ENCODE peak calls at places on chromosome 15, in four cellular contexts. One of them, this sample, is unnamed.

GRCh38 chr15:82146990-82147461 is 101.2 kb upstream of the MEX3B start:
- DNase-seq in endothelial cell: no peak
- DNase-seq in stimulated activated naive B cell treated with anti-CD40 and anti-IgM and Interleukin-4, amounts not matched to agents 10 μg/mL and 1 μg/mL and 100 μg/mL, for 72 hours: no peak
- DNase-seq in ELF-1: no peak
- DNase-seq in this sample: no peak

GRCh38 chr15:69719527-69719926 is 266.9 kb downstream of the RPLP1 start:
- DNase-seq in endothelial cell: no peak
- DNase-seq in stimulated activated naive B cell treated with anti-CD40 and anti-IgM and Interleukin-4, amounts not matched to agents 10 μg/mL and 1 μg/mL and 100 μg/mL, for 72 hours: peak; percentile 13
- DNase-seq in ELF-1: no peak
- DNase-seq in this sample: peak; percentile 31

GRCh38 chr15:85785887-85786777 is 8.6 kb downstream of the KLHL25 start:
- DNase-seq in endothelial cell: no peak
- DNase-seq in stimulated activated naive B cell treated with anti-CD40 and anti-IgM and Interleukin-4, amounts not matched to agents 10 μg/mL and 1 μg/mL and 100 μg/mL, for 72 hours: no peak
- DNase-seq in ELF-1: no peak
- DNase-seq in this sample: no peak

GRCh38 chr15:89893027-89893426 is 767 bp downstream of the AP3S2 start:
- DNase-seq in endothelial cell: no peak
- DNase-seq in stimulated activated naive B cell treated with anti-CD40 and anti-IgM and Interleukin-4, amounts not matched to agents 10 μg/mL and 1 μg/mL and 100 μg/mL, for 72 hours: no peak
- DNase-seq in ELF-1: no peak
- DNase-seq in this sample: no peak

GRCh38 chr15:28944696-28945300 is 59.0 kb downstream of the APBA2 start:
- DNase-seq in endothelial cell: no peak
- DNase-seq in stimulated activated naive B cell treated with anti-CD40 and anti-IgM and Interleukin-4, amounts not matched to agents 10 μg/mL and 1 μg/mL and 100 μg/mL, for 72 hours: no peak
- DNase-seq in ELF-1: no peak
- DNase-seq in this sample: no peak

GRCh38 chr15:60324706-60325438 is 72.9 kb downstream of the ANXA2 start:
- DNase-seq in endothelial cell: no peak
- DNase-seq in stimulated activated naive B cell treated with anti-CD40 and anti-IgM and Interleukin-4, amounts not matched to agents 10 μg/mL and 1 μg/mL and 100 μg/mL, for 72 hours: no peak
- DNase-seq in ELF-1: no peak
- DNase-seq in this sample: no peak

GRCh38 chr15:38860253-38860652 is 295.6 kb upstream of the RASGRP1 start:
- DNase-seq in endothelial cell: no peak
- DNase-seq in stimulated activated naive B cell treated with anti-CD40 and anti-IgM and Interleukin-4, amounts not matched to agents 10 μg/mL and 1 μg/mL and 100 μg/mL, for 72 hours: no peak
- DNase-seq in ELF-1: no peak
- DNase-seq in this sample: no peak

GRCh38 chr15:74317820-74318375 is 49.5 kb downstream of the CYP11A1 start:
- DNase-seq in endothelial cell: peak; percentile 55
- DNase-seq in stimulated activated naive B cell treated with anti-CD40 and anti-IgM and Interleukin-4, amounts not matched to agents 10 μg/mL and 1 μg/mL and 100 μg/mL, for 72 hours: no peak
- DNase-seq in ELF-1: no peak
- DNase-seq in this sample: peak; percentile 83

GRCh38 chr15:88617790-88618189 is 3.4 kb upstream of the AEN start:
- DNase-seq in endothelial cell: no peak
- DNase-seq in stimulated activated naive B cell treated with anti-CD40 and anti-IgM and Interleukin-4, amounts not matched to agents 10 μg/mL and 1 μg/mL and 100 μg/mL, for 72 hours: no peak
- DNase-seq in ELF-1: no peak
- DNase-seq in this sample: no peak

GRCh38 chr15:69172854-69173253 is 12.4 kb downstream of the GLCE start:
- DNase-seq in endothelial cell: no peak
- DNase-seq in stimulated activated naive B cell treated with anti-CD40 and anti-IgM and Interleukin-4, amounts not matched to agents 10 μg/mL and 1 μg/mL and 100 μg/mL, for 72 hours: no peak
- DNase-seq in ELF-1: no peak
- DNase-seq in this sample: no peak

GRCh38 chr15:66698971-66699370 is 3.1 kb upstream of the SMAD6 start:
- DNase-seq in endothelial cell: no peak
- DNase-seq in stimulated activated naive B cell treated with anti-CD40 and anti-IgM and Interleukin-4, amounts not matched to agents 10 μg/mL and 1 μg/mL and 100 μg/mL, for 72 hours: no peak
- DNase-seq in ELF-1: no peak
- DNase-seq in this sample: no peak

GRCh38 chr15:71455878-71456277 is 340.6 kb downstream of the THSD4 start:
- DNase-seq in endothelial cell: no peak
- DNase-seq in stimulated activated naive B cell treated with anti-CD40 and anti-IgM and Interleukin-4, amounts not matched to agents 10 μg/mL and 1 μg/mL and 100 μg/mL, for 72 hours: no peak
- DNase-seq in ELF-1: no peak
- DNase-seq in this sample: no peak

GRCh38 chr15:88616240-88616639 is 4.9 kb upstream of the AEN start:
- DNase-seq in endothelial cell: no peak
- DNase-seq in stimulated activated naive B cell treated with anti-CD40 and anti-IgM and Interleukin-4, amounts not matched to agents 10 μg/mL and 1 μg/mL and 100 μg/mL, for 72 hours: no peak
- DNase-seq in ELF-1: no peak
- DNase-seq in this sample: no peak

GRCh38 chr15:38782156-38782555 is 217.5 kb upstream of the RASGRP1 start:
- DNase-seq in endothelial cell: no peak
- DNase-seq in stimulated activated naive B cell treated with anti-CD40 and anti-IgM and Interleukin-4, amounts not matched to agents 10 μg/mL and 1 μg/mL and 100 μg/mL, for 72 hours: no peak
- DNase-seq in ELF-1: no peak
- DNase-seq in this sample: no peak

GRCh38 chr15:82108489-82109078 is 62.8 kb upstream of the MEX3B start:
- DNase-seq in endothelial cell: peak; percentile 89
- DNase-seq in stimulated activated naive B cell treated with anti-CD40 and anti-IgM and Interleukin-4, amounts not matched to agents 10 μg/mL and 1 μg/mL and 100 μg/mL, for 72 hours: peak; percentile 45
- DNase-seq in ELF-1: peak; percentile 82
- DNase-seq in this sample: no peak

GRCh38 chr15:84685304-84685703 is 27.3 kb upstream of the NMB start:
- DNase-seq in endothelial cell: no peak
- DNase-seq in stimulated activated naive B cell treated with anti-CD40 and anti-IgM and Interleukin-4, amounts not matched to agents 10 μg/mL and 1 μg/mL and 100 μg/mL, for 72 hours: no peak
- DNase-seq in ELF-1: peak; percentile 14
- DNase-seq in this sample: no peak

GRCh38 chr15:66115568-66116206 is 137.9 kb downstream of the MEGF11 start:
- DNase-seq in endothelial cell: no peak
- DNase-seq in stimulated activated naive B cell treated with anti-CD40 and anti-IgM and Interleukin-4, amounts not matched to agents 10 μg/mL and 1 μg/mL and 100 μg/mL, for 72 hours: no peak
- DNase-seq in ELF-1: no peak
- DNase-seq in this sample: peak; percentile 36

This sample was measured in left kidney.